ENCODE peak calls at places on chromosomes 16 and 17, in four cellular contexts. I is heart right ventricle, N is aorta, E is A549. K is an unnamed sample.

GRCh38 chr16:2058901-2059300 is 11.1 kb downstream of the TSC2 start:
- DNase-seq in N (no peak), I (no peak), E (no peak), K (no peak)

GRCh38 chr17:81481011-81481799 is 31.4 kb downstream of the ACTG1 start:
- DNase-seq in N (peak; percentile 82), I (peak; percentile 85), E (peak; percentile 87), K (peak; percentile 55)

GRCh38 chr17:34780438-34780837 is 180.8 kb downstream of the CCT6B start:
- DNase-seq in E (no peak), I (no peak), N (no peak), K (no peak)

GRCh38 chr17:12047977-12048376 is 27.3 kb downstream of the MAP2K4 start:
- DNase-seq in N (no peak), E (no peak), I (no peak), K (no peak)

GRCh38 chr17:29133146-29133713 is 47.0 kb downstream of the MYO18A start:
- DNase-seq in N (peak; percentile 73), E (peak; percentile 62), I (no peak), K (no peak)

GRCh38 chr16:68884867-68885266 is 41.5 kb downstream of the TANGO6 start:
- DNase-seq in I (no peak), E (no peak), N (no peak), K (no peak)

GRCh38 chr16:31136287-31136662 is 748 bp upstream of the PRSS8 start:
- DNase-seq in E (no peak), N (no peak), I (no peak), K (no peak)

GRCh38 chr16:264440-264951 is 11.2 kb downstream of the RGS11 start:
- DNase-seq in I (no peak), N (no peak), E (no peak), K (no peak)

GRCh38 chr17:49944451-49944850 is 24.5 kb upstream of the DLX4 start:
- DNase-seq in I (no peak), N (no peak), E (no peak), K (no peak)

GRCh38 chr17:83185023-83186002 is 105.9 kb downstream of the METRNL start:
- DNase-seq in E (no peak), N (peak; percentile 27), I (no peak), K (no peak)

GRCh38 chr16:31105677-31106213 is 2.4 kb upstream of the BCKDK start:
- DNase-seq in I (peak; percentile 92), N (peak; percentile 91), E (peak; percentile 69), K (peak; percentile 61)

GRCh38 chr16:87556941-87557459 is 45.3 kb upstream of the JPH3 start:
- DNase-seq in N (peak; percentile 75), I (peak; percentile 73), E (no peak), K (no peak)

GRCh38 chr17:20092973-20093626 is 83.9 kb downstream of the SPECC1 start:
- DNase-seq in E (no peak), N (no peak), I (no peak), K (no peak)

GRCh38 chr17:66602659-66603363 is 232.1 kb upstream of the CACNG5 start:
- DNase-seq in N (no peak), E (no peak), I (no peak), K (no peak)

GRCh38 chr17:35121315-35121714 is at the start of gene FNDC8:
- DNase-seq in I (no peak), N (no peak), E (no peak), K (no peak)

GRCh38 chr16:31916056-31916488 is 42.5 kb downstream of the ZNF267 start:
- DNase-seq in N (no peak), E (no peak), I (no peak), K (no peak)

GRCh38 chr16:67828651-67829050 is 13.5 kb upstream of the THAP11 start:
- DNase-seq in E (no peak), I (no peak), N (no peak), K (no peak)

GRCh38 chr16:56277040-56277439 is 85.8 kb downstream of the GNAO1 start:
- DNase-seq in N (no peak), E (peak; percentile 9), I (no peak), K (no peak)

GRCh38 chr16:7597677-7598076 is 265.0 kb downstream of the RBFOX1 start:
- DNase-seq in N (no peak), E (no peak), I (no peak), K (no peak)

GRCh38 chr16:81515281-81515680 is 70.7 kb downstream of the CMIP start:
- DNase-seq in N (no peak), I (no peak), E (no peak), K (no peak)

GRCh38 chr16:81517150-81517499 is 72.5 kb downstream of the CMIP start:
- DNase-seq in I (no peak), N (no peak), E (no peak), K (no peak)

GRCh38 chr16:81514568-81515258 is 70.1 kb downstream of the CMIP start:
- DNase-seq in E (no peak), I (no peak), N (peak; percentile 38), K (no peak)

GRCh38 chr16:81516478-81517149 is 72.0 kb downstream of the CMIP start:
- DNase-seq in N (peak; percentile 57), I (no peak), E (no peak), K (no peak)

DNA sequence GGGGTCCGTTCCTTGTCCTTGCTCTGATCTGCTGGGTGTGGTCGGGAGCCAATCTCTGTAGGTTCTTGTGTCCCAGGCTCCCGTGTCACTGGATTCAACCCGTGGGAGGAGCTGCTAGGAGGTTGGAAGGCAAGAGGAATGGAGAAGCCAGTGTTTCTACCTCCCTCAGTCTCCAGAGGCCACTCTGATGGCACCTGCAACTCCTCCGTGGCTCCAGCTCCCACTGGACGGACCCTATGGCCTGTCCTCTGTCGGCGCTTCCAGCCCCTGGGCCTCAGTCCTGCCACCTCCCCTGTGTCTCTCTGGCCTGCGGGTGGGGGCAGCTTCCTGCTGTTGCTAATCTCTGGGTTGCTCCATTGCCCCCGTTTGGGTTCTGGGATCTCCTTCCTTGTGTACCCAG is 71.1 kb downstream of the CMIP start:
- DNase-seq in I (no peak), E (no peak), N (peak; percentile 44), K (no peak)
- H3K27ac ChIP-seq in I (no peak overlapping the region), E (peak overlapping the region; percentile 92), N (no peak overlapping the region), K (no peak overlapping the region)

GRCh38 chr17:75985986-75986385 is 6.9 kb downstream of the TEN1 start:
- DNase-seq in I (no peak), N (peak; percentile 2), E (no peak), K (no peak)

GRCh38 chr17:75980188-75981018 is 1.4 kb downstream of the TEN1 start:
- DNase-seq in I (no peak), N (no peak), E (no peak), K (no peak)

GRCh38 chr17:75979705-75980187 is 706 bp downstream of the TEN1 start:
- DNase-seq in N (no peak), E (no peak), I (no peak), K (no peak)

GRCh38 chr17:75981019-75981615 is 2.1 kb downstream of the TEN1 start:
- DNase-seq in N (no peak), E (no peak), I (no peak), K (no peak)

DNA sequence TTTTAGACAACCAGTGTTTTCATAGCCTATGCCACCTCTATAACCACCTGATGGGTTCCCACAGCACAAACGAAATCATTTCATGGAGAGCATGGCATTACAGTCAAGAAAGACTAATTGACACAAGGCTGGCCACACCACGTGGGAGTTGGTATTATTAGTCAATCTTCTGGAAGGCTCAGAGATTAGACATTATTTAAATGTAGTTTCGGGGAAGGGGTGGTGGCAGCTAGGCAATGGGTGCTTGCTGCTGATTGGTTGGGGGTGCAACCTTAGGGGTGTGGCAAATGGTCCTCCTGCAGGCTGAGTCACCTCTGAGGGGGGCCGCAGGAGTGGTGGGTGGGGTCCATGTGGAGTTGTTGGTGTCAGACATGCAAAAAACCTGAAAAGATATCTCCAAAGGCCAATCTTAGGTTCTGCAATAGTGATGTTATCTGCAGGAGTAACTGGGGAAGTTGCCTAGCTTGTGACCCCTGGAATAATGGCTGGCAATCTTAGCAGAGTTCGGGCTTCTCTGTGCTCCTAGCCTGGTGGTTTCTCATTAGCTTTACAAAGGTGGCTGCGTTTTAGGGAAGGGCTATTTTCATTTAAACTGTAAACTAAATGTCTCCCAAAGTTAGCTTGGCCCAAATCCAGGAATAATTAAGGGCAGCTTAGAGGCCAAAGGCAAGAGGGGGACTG is 4.6 kb downstream of the TEN1 start:
- DNase-seq in I (no peak), N (no peak), E (no peak), K (no peak)
- H3K4me1 ChIP-seq in I (no peaks in the 10 kb centered on the region), N (no peaks in the 10 kb centered on the region), E (peaks cover 20% of the 10 kb centered on the region), K (peaks cover 9% of the 10 kb centered on the region)

DNA sequence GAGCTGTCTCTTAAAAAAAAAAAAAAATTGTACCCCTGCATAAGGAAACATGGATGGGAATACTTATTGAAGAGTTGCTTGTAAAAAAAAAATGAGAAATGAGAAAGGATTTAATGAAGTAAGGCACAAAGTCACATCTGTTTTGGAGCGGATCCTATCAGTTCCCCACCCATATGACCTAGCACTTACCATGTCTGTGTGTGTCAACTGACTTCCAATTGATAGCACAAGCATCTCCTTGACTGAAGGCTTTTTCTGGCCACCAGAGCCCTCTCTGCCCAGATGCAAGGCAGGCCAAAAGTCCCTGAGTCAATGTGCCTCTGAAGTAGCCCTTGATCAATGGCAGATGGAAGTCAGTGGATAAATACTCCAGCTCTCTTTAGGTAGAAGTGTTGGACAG is 13.4 kb upstream of the NLK start:
- DNase-seq in N (no peak), E (no peak), I (no peak), K (no peak)
- H3K27ac ChIP-seq in N (no peak overlapping the region), E (no peak overlapping the region), I (no peak overlapping the region), K (no peak overlapping the region)

GRCh38 chr16:23837553-23838308 is 1.9 kb downstream of the PRKCB start:
- DNase-seq in N (no peak), E (no peak), I (no peak), K (no peak)

GRCh38 chr16:23836078-23836403 is 258 bp downstream of the PRKCB start:
- DNase-seq in E (no peak), N (no peak), I (no peak), K (no peak)

GRCh38 chr16:23836404-23837291 is 865 bp downstream of the PRKCB start:
- DNase-seq in I (peak; percentile 27), E (no peak), N (peak; percentile 59), K (peak; percentile 70)

GRCh38 chr16:23840310-23840709 is 4.5 kb downstream of the PRKCB start:
- DNase-seq in E (no peak), N (no peak), I (no peak), K (peak; percentile 17)

DNA sequence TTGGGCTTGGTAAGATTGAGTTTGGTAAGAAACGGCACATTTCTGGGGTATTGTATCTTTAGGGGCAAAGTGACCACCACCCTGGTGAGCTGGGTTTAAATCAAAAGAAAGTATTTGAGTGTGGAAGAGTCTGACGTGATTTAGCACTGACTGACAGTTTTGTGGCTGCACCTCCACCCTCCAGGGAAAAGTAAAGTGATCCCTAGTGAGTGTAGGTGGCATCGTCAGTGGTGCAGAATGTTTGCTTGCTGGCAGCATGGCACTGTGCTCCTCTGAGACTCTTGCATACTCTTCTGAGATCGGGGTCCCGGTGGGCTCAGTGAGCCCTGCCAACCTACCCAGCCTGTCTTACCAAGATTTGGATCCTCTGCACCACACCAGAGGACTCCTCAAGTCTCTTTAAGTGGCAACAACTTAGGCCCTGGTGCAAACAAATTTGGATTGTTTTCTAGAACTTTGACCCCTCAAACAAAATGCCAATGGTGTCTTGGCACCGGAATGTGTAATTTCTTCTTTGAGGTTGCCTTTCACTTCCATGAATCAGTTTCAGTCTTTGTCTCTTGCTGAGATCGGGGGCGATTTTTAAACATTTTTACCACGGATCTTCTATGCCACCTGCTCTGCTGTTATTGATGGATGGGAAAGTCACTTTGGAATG is 2.8 kb downstream of the PRKCB start:
- DNase-seq in E (no peak), N (no peak), I (no peak), K (no peak)
- H3K4me1 ChIP-seq in E (no peaks in the 10 kb centered on the region), N (no peaks in the 10 kb centered on the region), I (no peaks in the 10 kb centered on the region), K (peaks cover 79% of the 10 kb centered on the region)

GRCh38 chr17:15453246-15453645 is 14.2 kb downstream of the CDRT4 start:
- DNase-seq in I (no peak), E (no peak), N (no peak), K (no peak)
- H3K27ac ChIP-seq in I (no peak overlapping the region), E (no peak overlapping the region), N (no peak overlapping the region), K (no peak overlapping the region)

K was measured in CD4-positive, alpha-beta memory T cell.